ENCODE peak calls at places on chromosomes 11 and 22, in six cellular contexts. G is stomach, E is HFF-Myc, T is adrenal gland, Q is keratinocyte, C is bronchial epithelial cell. F is an unnamed sample.

GRCh38 chr11:102771351-102771750 is 9.1 kb downstream of the MMP10 start:
- DNase-seq in G (no peak), E (no peak), T (no peak), Q (no peak), C (no peak), F (no peak)

GRCh38 chr11:16610213-16610737 is 128.2 kb upstream of the C11orf58 start:
- DNase-seq in G (no peak), E (no peak), T (no peak), Q (no peak), C (no peak), F (no peak)

GRCh38 chr22:38148252-38148651 is 33.4 kb downstream of the PLA2G6 start:
- DNase-seq in G (no peak), E (peak), T (no peak), Q (no peak), C (peak), F (no peak)

GRCh38 chr11:70384486-70385152 is 13.7 kb upstream of the CTTN start:
- DNase-seq in G (no peak), E (no peak), T (no peak), Q (no peak), C (no peak), F (no peak)

GRCh38 chr11:117909611-117910382 is 19.4 kb downstream of the TMPRSS13 start:
- DNase-seq in G (no peak), E (no peak), T (peak), Q (no peak), C (no peak), F (no peak)

GRCh38 chr11:9825315-9825714 is 161.4 kb downstream of the SWAP70 start:
- DNase-seq in G (no peak), E (no peak), T (no peak), Q (no peak), C (peak), F (no peak)

GRCh38 chr11:26557666-26558065 is 14.4 kb downstream of the MUC15 start:
- DNase-seq in G (no peak), E (no peak), T (no peak), Q (no peak), C (no peak), F (no peak)

GRCh38 chr11:83034673-83035014 is 37.1 kb downstream of the RAB30 start:
- DNase-seq in G (no peak), E (no peak), T (no peak), Q (no peak), C (no peak), F (no peak)

GRCh38 chr22:41598081-41598480 is 8.4 kb upstream of the PMM1 start:
- DNase-seq in G (no peak), E (no peak), T (peak), Q (peak), C (peak), F (no peak)

GRCh38 chr22:48104786-48105185 is 1342.3 kb downstream of the TBC1D22A start:
- DNase-seq in G (peak), E (no peak), T (no peak), Q (no peak), C (no peak), F (no peak)

GRCh38 chr11:86765146-86765663 is 35.1 kb upstream of the PRSS23 start:
- DNase-seq in G (no peak), E (no peak), T (no peak), Q (no peak), C (no peak), F (no peak)

GRCh38 chr11:128552783-128553661 is 34.3 kb downstream of the ETS1 start:
- DNase-seq in G (no peak), E (no peak), T (no peak), Q (no peak), C (no peak), F (no peak)

GRCh38 chr22:44523981-44524759 is 26.1 kb upstream of the RTL6 start:
- DNase-seq in G (peak), E (peak), T (no peak), Q (no peak), C (no peak), F (peak)

GRCh38 chr11:106621479-106621878 is 396.8 kb downstream of the GUCY1A2 start:
- DNase-seq in G (no peak), E (no peak), T (no peak), Q (no peak), C (no peak), F (no peak)

GRCh38 chr11:8092587-8093424 is 11.8 kb downstream of the TUB start:
- DNase-seq in G (peak), E (peak), T (peak), Q (peak), C (peak), F (no peak)

GRCh38 chr11:121670792-121671275 is 218.1 kb upstream of the SORL1-AS1 start:
- DNase-seq in G (no peak), E (no peak), T (no peak), Q (no peak), C (no peak), F (no peak)

GRCh38 chr22:27349456-27349855 is 452.1 kb downstream of the MN1 start:
- DNase-seq in G (no peak), E (no peak), T (no peak), Q (no peak), C (no peak), F (peak)

GRCh38 chr22:28978158-28978557 is 83.5 kb downstream of the C22orf31 start:
- DNase-seq in G (no peak), E (no peak), T (peak), Q (no peak), C (peak), F (no peak)

GRCh38 chr22:42509548-42509947 is 10.0 kb downstream of the RRP7A start:
- DNase-seq in G (no peak), E (no peak), T (no peak), Q (no peak), C (no peak), F (no peak)

GRCh38 chr22:42747701-42748513 is 27.2 kb upstream of the A4GALT start:
- DNase-seq in G (no peak), E (no peak), T (no peak), Q (no peak), C (peak), F (no peak)

GRCh38 chr11:86741489-86742435 is 58.6 kb upstream of the PRSS23 start:
- DNase-seq in G (no peak), E (no peak), T (no peak), Q (no peak), C (peak), F (peak)

GRCh38 chr11:3735827-3736226 is 61.5 kb downstream of the NUP98 start:
- DNase-seq in G (no peak), E (peak), T (no peak), Q (no peak), C (no peak), F (no peak)

GRCh38 chr11:114219559-114220349 is 76.4 kb upstream of the NNMT start:
- DNase-seq in G (no peak), E (no peak), T (peak), Q (no peak), C (no peak), F (no peak)

GRCh38 chr22:23117890-23118646 is 23.7 kb downstream of the RSPH14 start:
- DNase-seq in G (no peak), E (no peak), T (no peak), Q (no peak), C (no peak), F (no peak)

GRCh38 chr11:88886796-88887195 is 179.0 kb downstream of the GRM5 start:
- DNase-seq in G (no peak), E (peak), T (no peak), Q (no peak), C (peak), F (no peak)

GRCh38 chr22:35612903-35613302 is 4.2 kb downstream of the MB start:
- DNase-seq in G (no peak), E (no peak), T (no peak), Q (no peak), C (no peak), F (no peak)
- H3K4me3 ChIP-seq in G (no peak), E (no peak), T (no peak), Q (no peak), C (no peak), F (no peak)

DNA sequence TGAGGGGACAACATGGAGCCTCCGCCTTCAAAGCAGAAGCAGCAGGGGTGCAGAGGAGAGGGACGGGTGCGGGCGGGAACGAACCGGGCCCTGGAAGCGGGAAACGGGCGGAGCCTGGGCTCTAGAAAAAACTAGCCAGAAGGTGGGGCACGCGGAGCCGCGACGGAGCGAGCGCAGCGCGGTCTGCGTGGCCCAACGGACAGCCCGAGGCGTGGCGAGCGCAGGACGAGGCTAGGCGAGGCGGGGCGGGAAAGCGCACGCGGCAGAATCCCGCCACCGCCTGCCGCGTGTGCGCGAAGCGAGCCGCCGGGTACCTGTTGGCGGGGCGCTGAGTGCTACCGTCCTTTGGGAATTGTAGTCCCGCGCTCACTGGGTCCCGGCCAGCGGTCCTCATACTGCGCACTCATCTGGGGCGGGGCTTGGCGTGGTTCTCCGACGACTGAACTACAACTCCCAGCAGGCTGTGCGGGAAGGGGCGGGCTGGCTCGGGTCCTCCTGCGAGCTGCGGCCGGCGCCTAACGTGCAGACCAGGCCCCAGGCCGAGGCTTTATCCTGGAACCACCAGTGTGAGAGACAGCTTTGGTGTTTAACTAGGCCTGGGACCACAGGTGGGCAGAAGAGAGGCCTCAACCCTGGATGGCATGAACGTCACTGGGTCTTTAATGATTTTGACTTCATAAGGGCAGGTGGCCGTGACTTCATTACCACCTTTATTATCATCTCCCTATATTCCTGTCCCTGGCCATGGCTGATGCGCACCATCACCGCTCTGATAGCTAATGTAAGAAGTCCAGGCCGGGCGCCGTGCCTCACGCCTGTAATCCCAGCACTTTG is at the start of gene ATL3:
- DNase-seq in G (peak), E (peak), T (peak), Q (peak), C (peak), F (peak)
- TF ChIP-seq CTCF in G (no peak), E (no peak), T (peak), Q (peak), C (peak), F (peak)

DNA sequence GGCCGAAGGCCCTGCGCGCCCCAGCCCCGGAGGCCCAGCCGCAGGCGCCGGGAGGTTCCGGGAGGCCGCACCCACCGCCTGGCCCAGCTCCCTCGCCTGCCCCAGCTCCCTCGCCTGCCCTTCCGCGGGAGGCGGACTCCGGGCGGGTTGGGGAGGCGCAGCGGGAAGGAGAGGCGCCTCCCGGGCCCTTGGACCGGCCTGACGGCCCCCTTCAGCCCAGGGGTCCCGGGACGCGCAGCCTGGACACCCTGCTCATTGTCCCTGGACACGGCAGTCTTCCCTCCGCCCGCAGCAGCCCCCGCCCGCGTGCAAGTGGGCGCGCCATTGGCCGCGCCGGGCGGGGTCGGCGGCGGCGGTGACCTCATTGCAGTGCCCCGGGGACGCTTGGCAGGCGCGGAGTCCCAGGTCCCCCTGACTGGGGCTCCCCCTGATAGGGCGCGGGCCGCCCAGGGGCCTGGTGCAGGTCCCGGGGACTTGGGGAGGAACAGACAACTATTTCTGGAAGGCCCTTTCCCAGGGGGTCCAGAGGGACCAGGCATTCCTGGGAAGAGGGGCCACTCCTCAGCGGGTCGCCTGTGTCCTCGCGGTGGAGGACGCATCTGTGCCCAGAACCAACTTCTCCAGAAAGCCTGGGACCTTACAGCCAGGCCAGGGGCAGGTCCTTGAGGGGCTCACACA is 501 bp downstream of the CD151 start:
- DNase-seq in G (peak), E (no peak), T (peak), Q (no peak), C (no peak), F (no peak)
- H3K4me3 ChIP-seq in G (peak), E (peak), T (peak), Q (peak), C (peak), F (peak)

GRCh38 chr11:126194121-126194543 is 17.3 kb downstream of the RPUSD4 start:
- DNase-seq in G (peak), E (no peak), T (peak), Q (no peak), C (peak), F (no peak)
- TF ChIP-seq CTCF in G (peak), E (peak), T (peak), Q (peak), C (peak), F (peak)

GRCh38 chr22:17120281-17120680 is 879 bp downstream of the TMEM121B start:
- DNase-seq in G (peak), E (no peak), T (peak), Q (no peak), C (no peak), F (no peak)

GRCh38 chr22:17119481-17120202 is 1.5 kb downstream of the TMEM121B start:
- DNase-seq in G (no peak), E (no peak), T (peak), Q (no peak), C (no peak), F (no peak)

GRCh38 chr22:17120711-17121234 is 387 bp downstream of the TMEM121B start:
- DNase-seq in G (no peak), E (no peak), T (no peak), Q (no peak), C (no peak), F (no peak)

GRCh38 chr22:17118342-17118741 is 2.8 kb downstream of the TMEM121B start:
- DNase-seq in G (no peak), E (no peak), T (no peak), Q (no peak), C (no peak), F (no peak)

GRCh38 chr22:17121235-17122195 is at the start of gene TMEM121B:
- DNase-seq in G (peak), E (no peak), T (peak), Q (no peak), C (no peak), F (no peak)
- H3K4me3 ChIP-seq in G (peak), E (peak), T (no peak), Q (peak), C (peak), F (peak)

GRCh38 chr11:68038226-68038717 is 553 bp upstream of the TCIRG1 start:
- DNase-seq in G (no peak), E (no peak), T (peak), Q (no peak), C (no peak), F (no peak)
- TF ChIP-seq CTCF in G (no peak), E (no peak), T (no peak), Q (no peak), C (no peak), F (no peak)

GRCh38 chr11:62539238-62539925 is 7.2 kb downstream of the AHNAK start:
- DNase-seq in G (peak), E (peak), T (peak), Q (no peak), C (peak), F (peak)
- H3K4me3 ChIP-seq in G (peak), E (peak), T (no peak), Q (peak), C (peak), F (peak)

GRCh38 chr11:61794579-61794978 is 1.9 kb downstream of the FEN1 start:
- DNase-seq in G (no peak), E (no peak), T (no peak), Q (no peak), C (no peak), F (no peak)

GRCh38 chr11:61792310-61793083 is at the start of the genes FEN1 and TMEM258:
- DNase-seq in G (peak), E (peak), T (peak), Q (no peak), C (peak), F (peak)

GRCh38 chr11:61793084-61793828 is 545 bp downstream of the FEN1 start:
- DNase-seq in G (no peak), E (no peak), T (no peak), Q (no peak), C (peak), F (no peak)

GRCh38 chr11:61793829-61794204 is 1.1 kb downstream of the FEN1 start:
- DNase-seq in G (no peak), E (no peak), T (no peak), Q (no peak), C (no peak), F (no peak)

DNA sequence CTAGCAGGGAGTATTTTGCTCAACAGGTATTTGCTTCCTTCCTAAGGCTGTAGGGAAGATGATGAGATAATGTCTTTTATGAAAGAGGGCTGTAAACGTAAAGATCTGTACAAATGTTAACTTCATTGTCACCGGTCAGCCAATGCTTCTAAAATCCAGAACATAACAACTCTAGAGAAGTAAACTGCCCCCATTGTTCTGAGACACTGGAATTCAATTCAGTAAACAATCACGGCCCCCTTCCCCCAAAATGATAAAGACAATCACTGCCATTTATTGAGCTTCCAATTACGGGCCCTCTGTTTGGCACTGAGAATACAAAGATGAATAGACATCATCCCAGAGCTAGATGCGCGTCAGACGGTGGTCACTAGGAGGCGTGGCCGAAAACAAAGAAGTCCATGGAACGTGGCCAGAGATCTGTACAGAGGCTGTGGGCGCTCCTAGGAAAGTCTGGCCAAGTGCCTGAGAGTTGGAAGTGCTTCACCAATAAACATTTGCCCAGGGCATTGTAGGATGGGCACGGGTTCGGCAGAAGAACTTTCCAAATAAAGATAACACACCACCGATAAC is 576 bp downstream of the TMEM258 start:
- DNase-seq in G (peak), E (peak), T (peak), Q (no peak), C (peak), F (peak)
- TF ChIP-seq CTCF in G (no peak), E (no peak), T (no peak), Q (no peak), C (no peak), F (no peak)

GRCh38 chr11:27701262-27702105 is 1.2 kb upstream of the BDNF start:
- DNase-seq in G (no peak), E (no peak), T (no peak), Q (no peak), C (no peak), F (no peak)
- H3K4me3 ChIP-seq in G (peak), E (peak), T (no peak), Q (peak), C (peak), F (peak)

F was measured in AG04449.